ENCODE peak calls at places on chromosomes 12 and 14, in nine cellular contexts. One of them, this sample, is unnamed.

GRCh38 chr12:52390739-52391617 is 5.5 kb upstream of the KRT84 start:
- DNase-seq in mesothelial cell of epicardium: no peak
- DNase-seq in A549: peak
- DNase-seq in CD4-positive, alpha-beta T cell: no peak
- DNase-seq in hepatocyte: peak
- DNase-seq in epithelial cell of esophagus: peak
- DNase-seq in right atrium auricular region: no peak
- DNase-seq in mucosa of descending colon: peak
- DNase-seq in HCT116: peak
- DNase-seq in this sample: no peak

GRCh38 chr12:89064780-89065179 is 287.5 kb downstream of the DUSP6 start:
- DNase-seq in mesothelial cell of epicardium: no peak
- DNase-seq in A549: peak
- DNase-seq in CD4-positive, alpha-beta T cell: no peak
- DNase-seq in hepatocyte: no peak
- DNase-seq in epithelial cell of esophagus: peak
- DNase-seq in right atrium auricular region: no peak
- DNase-seq in mucosa of descending colon: no peak
- DNase-seq in HCT116: peak
- DNase-seq in this sample: no peak

GRCh38 chr12:17928708-17929366 is 161.2 kb downstream of the RERGL start:
- DNase-seq in mesothelial cell of epicardium: no peak
- DNase-seq in A549: peak
- DNase-seq in CD4-positive, alpha-beta T cell: no peak
- DNase-seq in hepatocyte: peak
- DNase-seq in epithelial cell of esophagus: peak
- DNase-seq in right atrium auricular region: no peak
- DNase-seq in mucosa of descending colon: no peak
- DNase-seq in HCT116: peak
- DNase-seq in this sample: no peak

GRCh38 chr14:86541969-86542368 is 1012.0 kb downstream of the FLRT2 start:
- DNase-seq in mesothelial cell of epicardium: no peak
- DNase-seq in A549: no peak
- DNase-seq in CD4-positive, alpha-beta T cell: no peak
- DNase-seq in hepatocyte: no peak
- DNase-seq in epithelial cell of esophagus: no peak
- DNase-seq in right atrium auricular region: no peak
- DNase-seq in mucosa of descending colon: no peak
- DNase-seq in HCT116: no peak
- DNase-seq in this sample: no peak

GRCh38 chr14:22555573-22556011 is 33.4 kb downstream of the DAD1 start:
- DNase-seq in mesothelial cell of epicardium: no peak
- DNase-seq in A549: no peak
- DNase-seq in CD4-positive, alpha-beta T cell: no peak
- DNase-seq in hepatocyte: no peak
- DNase-seq in epithelial cell of esophagus: peak
- DNase-seq in right atrium auricular region: no peak
- DNase-seq in mucosa of descending colon: no peak
- DNase-seq in HCT116: no peak
- DNase-seq in this sample: no peak

GRCh38 chr12:57215668-57216013 is 953 bp upstream of the NXPH4 start:
- DNase-seq in mesothelial cell of epicardium: no peak
- DNase-seq in A549: no peak
- DNase-seq in CD4-positive, alpha-beta T cell: no peak
- DNase-seq in hepatocyte: no peak
- DNase-seq in epithelial cell of esophagus: peak
- DNase-seq in right atrium auricular region: no peak
- DNase-seq in mucosa of descending colon: no peak
- DNase-seq in HCT116: no peak
- DNase-seq in this sample: no peak

GRCh38 chr12:20262131-20262530 is 106.2 kb upstream of the PDE3A start:
- DNase-seq in mesothelial cell of epicardium: no peak
- DNase-seq in A549: no peak
- DNase-seq in CD4-positive, alpha-beta T cell: no peak
- DNase-seq in hepatocyte: no peak
- DNase-seq in epithelial cell of esophagus: no peak
- DNase-seq in right atrium auricular region: no peak
- DNase-seq in mucosa of descending colon: no peak
- DNase-seq in HCT116: no peak
- DNase-seq in this sample: no peak

GRCh38 chr12:100491104-100491503 is 17.4 kb downstream of the NR1H4 start:
- DNase-seq in mesothelial cell of epicardium: no peak
- DNase-seq in A549: no peak
- DNase-seq in CD4-positive, alpha-beta T cell: no peak
- DNase-seq in hepatocyte: no peak
- DNase-seq in epithelial cell of esophagus: no peak
- DNase-seq in right atrium auricular region: no peak
- DNase-seq in mucosa of descending colon: no peak
- DNase-seq in HCT116: no peak
- DNase-seq in this sample: no peak

GRCh38 chr14:37114039-37114438 is 58.4 kb downstream of the SLC25A21 start:
- DNase-seq in mesothelial cell of epicardium: no peak
- DNase-seq in A549: peak
- DNase-seq in CD4-positive, alpha-beta T cell: no peak
- DNase-seq in hepatocyte: no peak
- DNase-seq in epithelial cell of esophagus: peak
- DNase-seq in right atrium auricular region: no peak
- DNase-seq in mucosa of descending colon: no peak
- DNase-seq in HCT116: no peak
- DNase-seq in this sample: no peak

GRCh38 chr12:71299541-71300376 is 139.8 kb upstream of the LGR5 start:
- DNase-seq in mesothelial cell of epicardium: no peak
- DNase-seq in A549: no peak
- DNase-seq in CD4-positive, alpha-beta T cell: no peak
- DNase-seq in hepatocyte: no peak
- DNase-seq in epithelial cell of esophagus: peak
- DNase-seq in right atrium auricular region: no peak
- DNase-seq in mucosa of descending colon: no peak
- DNase-seq in HCT116: no peak
- DNase-seq in this sample: no peak

GRCh38 chr12:20547788-20548575 is 147.2 kb upstream of the SLCO1C1 start:
- DNase-seq in mesothelial cell of epicardium: no peak
- DNase-seq in A549: no peak
- DNase-seq in CD4-positive, alpha-beta T cell: no peak
- DNase-seq in hepatocyte: no peak
- DNase-seq in epithelial cell of esophagus: no peak
- DNase-seq in right atrium auricular region: no peak
- DNase-seq in mucosa of descending colon: no peak
- DNase-seq in HCT116: no peak
- DNase-seq in this sample: no peak

GRCh38 chr14:50260511-50260910 is 29.1 kb upstream of the SOS2 start:
- DNase-seq in mesothelial cell of epicardium: no peak
- DNase-seq in A549: peak
- DNase-seq in CD4-positive, alpha-beta T cell: no peak
- DNase-seq in hepatocyte: no peak
- DNase-seq in epithelial cell of esophagus: peak
- DNase-seq in right atrium auricular region: no peak
- DNase-seq in mucosa of descending colon: peak
- DNase-seq in HCT116: peak
- DNase-seq in this sample: no peak

GRCh38 chr14:91202234-91202974 is 42.1 kb downstream of the GPR68 start:
- DNase-seq in mesothelial cell of epicardium: no peak
- DNase-seq in A549: no peak
- DNase-seq in CD4-positive, alpha-beta T cell: no peak
- DNase-seq in hepatocyte: no peak
- DNase-seq in epithelial cell of esophagus: no peak
- DNase-seq in right atrium auricular region: peak
- DNase-seq in mucosa of descending colon: peak
- DNase-seq in HCT116: no peak
- DNase-seq in this sample: no peak

GRCh38 chr14:65173973-65174693 is 71.8 kb upstream of the MAX start:
- DNase-seq in mesothelial cell of epicardium: no peak
- DNase-seq in A549: no peak
- DNase-seq in CD4-positive, alpha-beta T cell: no peak
- DNase-seq in hepatocyte: no peak
- DNase-seq in epithelial cell of esophagus: no peak
- DNase-seq in right atrium auricular region: no peak
- DNase-seq in mucosa of descending colon: no peak
- DNase-seq in HCT116: no peak
- DNase-seq in this sample: no peak

GRCh38 chr12:124998705-124999104 is 5.3 kb downstream of the BRI3BP start:
- DNase-seq in mesothelial cell of epicardium: no peak
- DNase-seq in A549: no peak
- DNase-seq in CD4-positive, alpha-beta T cell: no peak
- DNase-seq in hepatocyte: no peak
- DNase-seq in epithelial cell of esophagus: no peak
- DNase-seq in right atrium auricular region: no peak
- DNase-seq in mucosa of descending colon: no peak
- DNase-seq in HCT116: no peak
- DNase-seq in this sample: no peak

GRCh38 chr12:124995200-124995961 is 1.9 kb downstream of the BRI3BP start:
- DNase-seq in mesothelial cell of epicardium: no peak
- DNase-seq in A549: no peak
- DNase-seq in CD4-positive, alpha-beta T cell: no peak
- DNase-seq in hepatocyte: no peak
- DNase-seq in epithelial cell of esophagus: no peak
- DNase-seq in right atrium auricular region: no peak
- DNase-seq in mucosa of descending colon: peak
- DNase-seq in HCT116: no peak
- DNase-seq in this sample: no peak

GRCh38 chr12:124994435-124994975 is 1.1 kb downstream of the BRI3BP start:
- DNase-seq in mesothelial cell of epicardium: no peak
- DNase-seq in A549: peak
- DNase-seq in CD4-positive, alpha-beta T cell: no peak
- DNase-seq in hepatocyte: peak
- DNase-seq in epithelial cell of esophagus: peak
- DNase-seq in right atrium auricular region: no peak
- DNase-seq in mucosa of descending colon: peak
- DNase-seq in HCT116: no peak
- DNase-seq in this sample: no peak

GRCh38 chr12:124993568-124994434 is at the start of gene BRI3BP:
- DNase-seq in mesothelial cell of epicardium: no peak
- DNase-seq in A549: peak
- DNase-seq in CD4-positive, alpha-beta T cell: peak
- DNase-seq in hepatocyte: peak
- DNase-seq in epithelial cell of esophagus: peak
- DNase-seq in right atrium auricular region: no peak
- DNase-seq in mucosa of descending colon: peak
- DNase-seq in HCT116: no peak
- DNase-seq in this sample: peak

DNA sequence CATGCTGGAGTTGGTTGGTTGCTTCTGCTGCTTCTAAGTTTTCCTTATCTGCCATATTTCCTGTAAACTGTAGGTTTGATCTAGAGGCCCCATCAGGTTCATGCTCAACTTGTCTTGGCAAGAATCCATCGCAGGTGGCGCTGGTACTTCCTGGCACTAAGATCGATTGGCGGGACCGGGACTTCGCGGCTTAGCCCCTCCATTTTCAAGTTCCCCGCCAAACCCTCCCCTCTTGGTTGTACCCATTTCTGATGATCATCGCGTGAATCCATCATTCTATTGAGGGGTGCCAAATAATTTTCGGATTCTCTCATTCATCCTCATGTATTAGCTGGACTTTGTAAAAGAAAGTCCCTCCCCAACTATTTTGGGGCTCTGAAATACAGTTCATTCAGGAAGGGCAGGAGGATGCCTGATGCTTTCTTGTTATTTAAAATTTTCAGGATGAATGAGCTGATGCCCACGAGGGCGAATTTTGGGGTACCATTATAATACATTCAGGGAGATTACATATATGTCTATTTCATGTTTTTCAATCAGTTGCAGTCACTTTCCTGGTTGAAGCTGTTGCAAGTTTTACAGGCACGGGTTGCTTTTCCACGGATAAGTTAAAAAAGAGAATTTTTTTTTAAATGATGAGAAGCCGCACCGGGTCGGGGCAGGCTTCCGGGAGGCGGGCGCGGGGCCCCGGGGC is 424 bp upstream of the BRI3BP start:
- DNase-seq in mesothelial cell of epicardium: no peak
- DNase-seq in A549: peak
- DNase-seq in CD4-positive, alpha-beta T cell: peak
- DNase-seq in hepatocyte: peak
- DNase-seq in epithelial cell of esophagus: peak
- DNase-seq in right atrium auricular region: no peak
- DNase-seq in mucosa of descending colon: peak
- DNase-seq in HCT116: peak
- DNase-seq in this sample: peak
- TF ChIP-seq CTCF in mesothelial cell of epicardium: peak
- TF ChIP-seq CTCF in A549: peak
- TF ChIP-seq CTCF in CD4-positive, alpha-beta T cell: peak
- TF ChIP-seq CTCF in hepatocyte: peak
- TF ChIP-seq CTCF in epithelial cell of esophagus: peak
- TF ChIP-seq CTCF in right atrium auricular region: no peak
- TF ChIP-seq CTCF in mucosa of descending colon: peak
- TF ChIP-seq CTCF in HCT116: peak
- TF ChIP-seq CTCF in this sample: peak

GRCh38 chr14:106277503-106277902 is 751.1 kb downstream of the TMEM121 start:
- DNase-seq in mesothelial cell of epicardium: no peak
- DNase-seq in A549: no peak
- DNase-seq in CD4-positive, alpha-beta T cell: no peak
- DNase-seq in hepatocyte: no peak
- DNase-seq in epithelial cell of esophagus: no peak
- DNase-seq in right atrium auricular region: no peak
- DNase-seq in mucosa of descending colon: peak
- DNase-seq in HCT116: no peak
- DNase-seq in this sample: no peak
- TF ChIP-seq CTCF in mesothelial cell of epicardium: no peak
- TF ChIP-seq CTCF in A549: peak
- TF ChIP-seq CTCF in CD4-positive, alpha-beta T cell: peak
- TF ChIP-seq CTCF in hepatocyte: no peak
- TF ChIP-seq CTCF in epithelial cell of esophagus: no peak
- TF ChIP-seq CTCF in right atrium auricular region: peak
- TF ChIP-seq CTCF in mucosa of descending colon: peak
- TF ChIP-seq CTCF in HCT116: peak
- TF ChIP-seq CTCF in this sample: no peak

GRCh38 chr12:106907411-106907810 is 48.3 kb upstream of the TMEM263 start:
- DNase-seq in mesothelial cell of epicardium: no peak
- DNase-seq in A549: no peak
- DNase-seq in CD4-positive, alpha-beta T cell: no peak
- DNase-seq in hepatocyte: no peak
- DNase-seq in epithelial cell of esophagus: no peak
- DNase-seq in right atrium auricular region: no peak
- DNase-seq in mucosa of descending colon: no peak
- DNase-seq in HCT116: no peak
- DNase-seq in this sample: no peak
- TF ChIP-seq CTCF in mesothelial cell of epicardium: no peak
- TF ChIP-seq CTCF in A549: no peak
- TF ChIP-seq CTCF in CD4-positive, alpha-beta T cell: no peak
- TF ChIP-seq CTCF in hepatocyte: no peak
- TF ChIP-seq CTCF in epithelial cell of esophagus: no peak
- TF ChIP-seq CTCF in right atrium auricular region: no peak
- TF ChIP-seq CTCF in mucosa of descending colon: no peak
- TF ChIP-seq CTCF in HCT116: no peak
- TF ChIP-seq CTCF in this sample: no peak

GRCh38 chr12:46263140-46264017 is 5.5 kb downstream of the SLC38A1 start:
- DNase-seq in mesothelial cell of epicardium: no peak
- DNase-seq in A549: no peak
- DNase-seq in CD4-positive, alpha-beta T cell: no peak
- DNase-seq in hepatocyte: no peak
- DNase-seq in epithelial cell of esophagus: no peak
- DNase-seq in right atrium auricular region: no peak
- DNase-seq in mucosa of descending colon: no peak
- DNase-seq in HCT116: no peak
- DNase-seq in this sample: no peak
- TF ChIP-seq CTCF in mesothelial cell of epicardium: peak
- TF ChIP-seq CTCF in A549: peak
- TF ChIP-seq CTCF in CD4-positive, alpha-beta T cell: no peak
- TF ChIP-seq CTCF in hepatocyte: peak
- TF ChIP-seq CTCF in epithelial cell of esophagus: peak
- TF ChIP-seq CTCF in right atrium auricular region: peak
- TF ChIP-seq CTCF in mucosa of descending colon: no peak
- TF ChIP-seq CTCF in HCT116: peak
- TF ChIP-seq CTCF in this sample: peak

GRCh38 chr12:75816892-75817291 is 214.7 kb downstream of the PHLDA1 start:
- DNase-seq in mesothelial cell of epicardium: no peak
- DNase-seq in A549: peak
- DNase-seq in CD4-positive, alpha-beta T cell: no peak
- DNase-seq in hepatocyte: no peak
- DNase-seq in epithelial cell of esophagus: peak
- DNase-seq in right atrium auricular region: no peak
- DNase-seq in mucosa of descending colon: no peak
- DNase-seq in HCT116: peak
- DNase-seq in this sample: no peak
- TF ChIP-seq CTCF in mesothelial cell of epicardium: no peak
- TF ChIP-seq CTCF in A549: peak
- TF ChIP-seq CTCF in CD4-positive, alpha-beta T cell: no peak
- TF ChIP-seq CTCF in hepatocyte: no peak
- TF ChIP-seq CTCF in epithelial cell of esophagus: no peak
- TF ChIP-seq CTCF in right atrium auricular region: no peak
- TF ChIP-seq CTCF in mucosa of descending colon: no peak
- TF ChIP-seq CTCF in HCT116: no peak
- TF ChIP-seq CTCF in this sample: no peak